ENCODE peak calls at places on chromosomes 7 and 10, in six cellular contexts. W is GM12891, R is H1, N is K562, B is SK-N-SH, O is GM12878. X is an unnamed sample.
A peak's percentile ranks its signal among the peaks of the same experiment; 100 is the strongest.

GRCh38 chr10:11823122-11823988 is at the start of gene PROSER2:
- DNase-seq in W (peak; percentile 66), R (no peak), N (peak; percentile 81), B (peak; percentile 82), O (no peak), X (peak; percentile 53)

GRCh38 chr10:74589226-74589673 is 237.2 kb upstream of the KAT6B start:
- DNase-seq in W (no peak), R (no peak), N (peak; percentile 55), B (peak; percentile 66), O (peak; percentile 82), X (no peak)

GRCh38 chr7:127437241-127437640 is 44.7 kb upstream of the ZNF800 start:
- DNase-seq in W (no peak), R (no peak), N (no peak), B (no peak), O (no peak), X (no peak)

GRCh38 chr10:74947781-74948401 is 121.5 kb downstream of the KAT6B start:
- DNase-seq in W (no peak), R (no peak), N (no peak), B (peak; percentile 68), O (no peak), X (no peak)

GRCh38 chr7:85160223-85160622 is 26.6 kb downstream of the SEMA3D start:
- DNase-seq in W (no peak), R (no peak), N (no peak), B (no peak), O (peak; percentile 30), X (no peak)

GRCh38 chr7:25084826-25085225 is 40.2 kb downstream of the CYCS start:
- DNase-seq in W (no peak), R (no peak), N (no peak), B (no peak), O (no peak), X (no peak)

GRCh38 chr10:65194131-65194530 is 1672.9 kb downstream of the REEP3 start:
- DNase-seq in W (no peak), R (no peak), N (no peak), B (no peak), O (no peak), X (no peak)

GRCh38 chr7:84547326-84547725 is 352.7 kb upstream of the SEMA3A start:
- DNase-seq in W (no peak), R (no peak), N (no peak), B (no peak), O (no peak), X (no peak)

GRCh38 chr10:120508393-120508792 is 51.4 kb downstream of the PLPP4 start:
- DNase-seq in W (no peak), R (no peak), N (no peak), B (no peak), O (no peak), X (no peak)

GRCh38 chr7:220151-220841 is 27.9 kb downstream of the FAM20C start:
- DNase-seq in W (no peak), R (no peak), N (peak; percentile 66), B (peak; percentile 75), O (no peak), X (no peak)

GRCh38 chr10:78543026-78543748 is 509.5 kb downstream of the RPS24 start:
- DNase-seq in W (no peak), R (no peak), N (no peak), B (no peak), O (no peak), X (no peak)

GRCh38 chr10:88505680-88506215 is 77.4 kb downstream of the RNLS start:
- DNase-seq in W (no peak), R (peak; percentile 10), N (no peak), B (no peak), O (no peak), X (no peak)

GRCh38 chr10:24701447-24701846 is 22.2 kb downstream of the ARHGAP21 start:
- DNase-seq in W (peak; percentile 7), R (no peak), N (peak; percentile 27), B (no peak), O (peak; percentile 55), X (peak; percentile 7)

GRCh38 chr10:14606633-14607032 is 168.1 kb downstream of the FAM107B start:
- DNase-seq in W (no peak), R (no peak), N (no peak), B (no peak), O (no peak), X (no peak)

GRCh38 chr10:79069325-79070090 is 742 bp downstream of the ZMIZ1 start:
- DNase-seq in W (no peak), R (no peak), N (peak; percentile 66), B (peak; percentile 73), O (no peak), X (peak; percentile 60)

GRCh38 chr10:18005781-18006456 is 54.2 kb downstream of the SLC39A12 start:
- DNase-seq in W (no peak), R (no peak), N (no peak), B (no peak), O (no peak), X (no peak)

GRCh38 chr10:129369566-129369965 is 97.5 kb upstream of the MGMT start:
- DNase-seq in W (no peak), R (no peak), N (no peak), B (peak; percentile 31), O (no peak), X (no peak)

GRCh38 chr7:610531-611280 is 91.1 kb upstream of the PDGFA start:
- DNase-seq in W (no peak), R (no peak), N (peak; percentile 92), B (no peak), O (no peak), X (no peak)

GRCh38 chr7:140541513-140542192 is 62.3 kb upstream of the MKRN1 start:
- DNase-seq in W (no peak), R (peak; percentile 66), N (no peak), B (peak; percentile 61), O (no peak), X (no peak)

GRCh38 chr10:52048051-52048450 is 266.0 kb upstream of the DKK1 start:
- DNase-seq in W (no peak), R (no peak), N (no peak), B (no peak), O (no peak), X (no peak)

GRCh38 chr10:4281207-4281825 is 496.3 kb upstream of the KLF6 start:
- DNase-seq in W (no peak), R (no peak), N (no peak), B (no peak), O (no peak), X (no peak)

GRCh38 chr10:132105302-132105995 is 39.7 kb downstream of the JAKMIP3 start:
- DNase-seq in W (no peak), R (no peak), N (no peak), B (no peak), O (no peak), X (no peak)

GRCh38 chr10:97729014-97729413 is 7.9 kb upstream of the ZFYVE27 start:
- DNase-seq in W (no peak), R (no peak), N (no peak), B (no peak), O (no peak), X (no peak)

GRCh38 chr10:13038346-13038745 is 36.8 kb upstream of the CCDC3 start:
- DNase-seq in W (no peak), R (no peak), N (no peak), B (no peak), O (no peak), X (no peak)

DNA sequence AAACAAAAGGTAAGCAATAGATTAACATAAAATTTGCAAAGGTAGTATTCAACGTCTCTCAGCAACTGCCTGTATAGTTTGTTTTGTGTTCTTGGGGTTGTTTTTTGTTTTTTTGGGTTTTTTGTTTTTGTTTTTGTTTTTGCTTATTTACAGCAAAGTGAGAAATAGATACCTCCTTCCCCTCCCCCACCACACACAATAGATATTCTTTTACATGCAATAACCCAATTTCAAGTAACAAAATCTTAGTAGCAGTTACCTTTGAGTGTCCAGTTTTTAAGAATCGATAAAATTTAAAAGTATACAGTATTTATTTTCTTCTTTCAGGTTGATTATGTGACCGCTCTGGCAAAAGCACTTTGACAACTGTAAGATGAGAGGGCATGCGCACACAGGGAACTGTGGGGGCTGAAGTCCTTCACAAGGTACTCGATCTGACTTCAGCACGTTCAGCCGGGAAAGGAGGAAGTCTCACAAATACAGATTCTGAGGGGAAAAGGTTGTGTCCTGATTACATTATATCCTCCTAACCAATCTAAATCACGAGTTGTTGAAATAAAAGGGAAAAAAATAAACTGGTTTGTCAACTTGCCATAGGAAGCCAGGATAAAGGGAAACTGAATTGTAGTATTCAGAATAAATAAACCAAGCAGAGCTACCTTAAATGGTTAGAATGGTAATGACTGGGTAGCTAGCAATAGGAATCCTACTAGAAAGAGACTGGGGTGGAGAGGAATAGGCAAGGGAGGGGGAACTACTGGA is 47.8 kb downstream of the CPEB3 start:
- DNase-seq in W (no peak), R (no peak), N (peak; percentile 48), B (peak; percentile 74), O (no peak), X (no peak)
- TF ChIP-seq TAF1 in W (no peak), R (no peak), N (no peak), B (no peak), O (no peak), X (no peak)

GRCh38 chr7:87113077-87113476 is 39.2 kb upstream of the DMTF1 start:
- DNase-seq in W (no peak), R (no peak), N (no peak), B (no peak), O (no peak), X (no peak)
- TF ChIP-seq TAF1 in W (no peak), R (no peak), N (no peak), B (no peak), O (no peak), X (no peak)

GRCh38 chr10:67224553-67224952 is 298.7 kb downstream of the LRRTM3 start:
- DNase-seq in W (no peak), R (no peak), N (no peak), B (no peak), O (no peak), X (no peak)
- TF ChIP-seq TAF1 in W (no peak), R (no peak), N (no peak), B (no peak), O (no peak), X (no peak)

GRCh38 chr7:92778972-92779371 is 57.4 kb downstream of the CDK6 start:
- DNase-seq in W (no peak), R (no peak), N (no peak), B (no peak), O (peak; percentile 34), X (no peak)
- TF ChIP-seq TAF1 in W (no peak), R (no peak), N (no peak), B (no peak), O (no peak), X (no peak)

X was measured in GM12892.